ENCODE peak calls at places on chromosomes 13 and 19, in ten cellular contexts. S is activated naive CD8-positive, alpha-beta T cell treated with anti-CD3 and anti-CD28 coated beads, Interleukin-2, amount 50 U/mL, for 24 hours; M is GM04504; R is AG10803; C is mesendoderm; Z is stomach; T is HFF-Myc; Y is COLO829; G is Jurkat, Clone E6-1; J is lower leg skin. D is an unnamed sample.

GRCh38 chr19:8251025-8251472 is 41.9 kb downstream of the CERS4 start:
- DNase-seq in T (no peak), R (peak; percentile 11), C (no peak), M (no peak), S (no peak), J (peak; percentile 89), Y (no peak), G (no peak), Z (peak; percentile 91), D (peak; percentile 78)

GRCh38 chr13:110301606-110302131 is 5.3 kb downstream of the COL4A1 start:
- DNase-seq in M (no peak), C (peak; percentile 72), Z (no peak), G (no peak), S (no peak), J (peak; percentile 79), R (peak; percentile 88), T (no peak), Y (no peak), D (no peak)

GRCh38 chr19:41367848-41368301 is 3.9 kb upstream of the B9D2 start:
- DNase-seq in M (peak; percentile 78), Y (no peak), R (peak; percentile 95), G (no peak), J (no peak), T (no peak), Z (no peak), S (no peak), C (no peak), D (no peak)

GRCh38 chr19:56159009-56159501 is 16.8 kb upstream of the GALP start:
- DNase-seq in J (no peak), Z (no peak), M (no peak), S (no peak), C (no peak), R (no peak), T (no peak), G (no peak), Y (no peak), D (no peak)

GRCh38 chr19:18526316-18526715 is 4.4 kb upstream of the ELL start:
- DNase-seq in C (no peak), Y (no peak), J (no peak), T (no peak), R (no peak), G (no peak), M (no peak), Z (no peak), S (no peak), D (no peak)

GRCh38 chr13:71578048-71578447 is 289.0 kb downstream of the DACH1 start:
- DNase-seq in Z (no peak), S (no peak), R (no peak), Y (no peak), C (peak; percentile 2), T (no peak), J (no peak), M (no peak), G (no peak), D (no peak)

GRCh38 chr19:14775855-14776254 is 2.5 kb downstream of the ADGRE2 start:
- DNase-seq in Y (no peak), S (peak; percentile 40), C (no peak), Z (peak; percentile 30), T (no peak), G (no peak), R (no peak), M (no peak), J (peak; percentile 84), D (no peak)

GRCh38 chr19:7067716-7068115 is 1.8 kb upstream of the ZNF557 start:
- DNase-seq in M (no peak), G (no peak), J (no peak), R (peak; percentile 59), Z (no peak), S (no peak), Y (no peak), T (no peak), C (no peak), D (no peak)

GRCh38 chr19:19745496-19746285 is 12.8 kb upstream of the ZNF14 start:
- DNase-seq in Y (no peak), J (no peak), Z (no peak), R (no peak), C (no peak), G (no peak), T (no peak), M (no peak), S (no peak), D (no peak)

GRCh38 chr13:77213644-77214043 is 113.2 kb downstream of the MYCBP2 start:
- DNase-seq in T (no peak), C (no peak), G (no peak), J (no peak), M (no peak), Y (no peak), Z (no peak), R (no peak), S (no peak), D (no peak)

GRCh38 chr19:48907671-48908070 is 7.6 kb downstream of the NUCB1 start:
- DNase-seq in G (no peak), M (no peak), C (no peak), J (no peak), T (no peak), S (no peak), Z (no peak), Y (no peak), R (no peak), D (no peak)

GRCh38 chr13:110023729-110024645 is 237.6 kb upstream of the IRS2 start:
- DNase-seq in J (no peak), C (no peak), S (no peak), T (no peak), Z (peak; percentile 37), R (no peak), M (no peak), G (no peak), Y (no peak), D (no peak)

GRCh38 chr19:4456843-4457653 is 546 bp downstream of the UBXN6 start:
- DNase-seq in T (no peak), Y (peak; percentile 51), J (peak; percentile 89), R (peak; percentile 60), G (peak; percentile 41), C (peak; percentile 80), Z (peak; percentile 41), M (peak; percentile 21), S (peak; percentile 46), D (no peak)

GRCh38 chr19:54209058-54209747 is 8.5 kb downstream of the RPS9 start:
- DNase-seq in G (no peak), M (no peak), J (no peak), Y (no peak), Z (no peak), R (no peak), S (no peak), T (no peak), C (peak; percentile 39), D (no peak)

GRCh38 chr13:96769874-96770273 is 224.4 kb downstream of the OXGR1 start:
- DNase-seq in Y (no peak), M (no peak), G (no peak), S (no peak), R (no peak), Z (no peak), C (no peak), T (no peak), J (no peak), D (no peak)

GRCh38 chr13:44174769-44175425 is 198.7 kb upstream of the SERP2 start:
- DNase-seq in G (no peak), R (peak; percentile 66), J (no peak), Y (no peak), C (peak; percentile 93), Z (peak; percentile 34), S (no peak), T (no peak), M (peak; percentile 36), D (no peak)

GRCh38 chr19:38538386-38538785 is 79.4 kb downstream of the MAP4K1 start:
- DNase-seq in C (no peak), Z (no peak), Y (no peak), T (no peak), R (no peak), J (no peak), S (no peak), M (no peak), G (no peak), D (no peak)

GRCh38 chr13:79445968-79446645 is 34.8 kb upstream of the NDFIP2 start:
- DNase-seq in T (no peak), G (peak; percentile 34), C (peak; percentile 70), R (no peak), Y (no peak), Z (no peak), M (no peak), J (no peak), S (no peak), D (no peak)

GRCh38 chr13:73497430-73497829 is 438.6 kb downstream of the KLF5 start:
- DNase-seq in S (no peak), C (no peak), Y (no peak), T (no peak), Z (no peak), R (no peak), J (no peak), G (no peak), M (no peak), D (no peak)

GRCh38 chr13:45873491-45874360 is 22.2 kb upstream of the SIAH3 start:
- DNase-seq in M (no peak), Y (peak; percentile 69), R (peak; percentile 25), T (no peak), J (no peak), Z (no peak), S (no peak), C (peak; percentile 74), G (no peak), D (no peak)

GRCh38 chr13:49428041-49428763 is 15.7 kb downstream of the CAB39L start:
- DNase-seq in Y (no peak), G (no peak), C (no peak), T (no peak), Z (no peak), J (no peak), R (no peak), S (no peak), M (no peak), D (no peak)

GRCh38 chr19:13066933-13067831 is 35.5 kb downstream of the LYL1 start:
- DNase-seq in M (no peak), Y (no peak), T (no peak), R (no peak), G (no peak), C (no peak), Z (no peak), J (no peak), S (no peak), D (no peak)

GRCh38 chr13:78376033-78376432 is 227.3 kb downstream of the POU4F1 start:
- DNase-seq in M (no peak), Z (no peak), R (no peak), S (no peak), G (no peak), T (no peak), C (no peak), Y (no peak), J (no peak), D (no peak)

GRCh38 chr19:41218615-41219507 is at the start of gene AXL:
- DNase-seq in G (no peak), Y (no peak), J (peak; percentile 96), R (peak; percentile 92), T (peak; percentile 59), M (peak; percentile 69), Z (peak; percentile 39), C (peak; percentile 96), S (no peak), D (peak; percentile 20)

GRCh38 chr13:39612023-39612637 is 9.1 kb upstream of the LHFPL6 start:
- DNase-seq in G (peak; percentile 54), M (peak; percentile 46), S (peak; percentile 55), R (peak; percentile 77), C (peak; percentile 78), Z (peak; percentile 71), T (peak; percentile 37), Y (peak; percentile 60), J (peak; percentile 88), D (peak; percentile 61)

GRCh38 chr13:51919531-51919930 is 57.8 kb downstream of the CCDC70 start:
- DNase-seq in R (no peak), S (no peak), Z (no peak), J (no peak), C (no peak), M (no peak), Y (no peak), G (no peak), T (no peak), D (no peak)

GRCh38 chr19:7911509-7912143 is 3.0 kb upstream of the TGFBR3L start:
- DNase-seq in T (no peak), C (no peak), J (no peak), Y (no peak), S (no peak), M (no peak), Z (no peak), G (no peak), R (no peak), D (no peak)

GRCh38 chr19:48997972-48998371 is 4.3 kb downstream of the RUVBL2 start:
- DNase-seq in Z (peak; percentile 56), C (peak; percentile 86), Y (peak; percentile 55), J (no peak), S (peak; percentile 71), R (peak; percentile 49), T (no peak), G (no peak), M (no peak), D (no peak)

D was measured in amygdala.